ENCODE peak calls at places on chromosomes 12 and 14, in nine cellular contexts. P is OCI-LY7, N is PC-3, Q is GM23338, E is SK-N-SH, H is neural progenitor cell, J is MM.1S, L is GM23248, B is HCT116. S is an unnamed sample.

GRCh38 chr12:57193706-57194245 is 22.8 kb upstream of the NXPH4 start:
- DNase-seq in Q (no peak), E (no peak), B (no peak), N (no peak), L (no peak), J (no peak), P (no peak), H (no peak), S (no peak)

GRCh38 chr14:104439625-104440024 is 139.9 kb upstream of the C14orf180 start:
- DNase-seq in Q (no peak), H (no peak), B (no peak), P (no peak), N (no peak), E (no peak), L (no peak), J (no peak), S (no peak)

GRCh38 chr14:59482120-59482434 is 2.1 kb downstream of the L3HYPDH start:
- DNase-seq in N (no peak), B (no peak), P (no peak), H (no peak), Q (no peak), E (no peak), J (no peak), L (no peak), S (no peak)

GRCh38 chr12:64318605-64319004 is 72.0 kb downstream of the C12orf56 start:
- DNase-seq in L (peak), B (no peak), Q (peak), P (no peak), E (no peak), H (no peak), N (no peak), J (no peak), S (peak)

GRCh38 chr14:56339855-56340701 is 221.9 kb downstream of the PELI2 start:
- DNase-seq in J (peak), B (peak), L (peak), N (peak), H (peak), Q (peak), E (peak), P (peak), S (peak)

GRCh38 chr12:113063396-113064350 is 7.1 kb downstream of the DTX1 start:
- DNase-seq in B (no peak), L (no peak), N (no peak), E (peak), H (no peak), J (no peak), Q (no peak), P (peak), S (no peak)

GRCh38 chr14:50007123-50007903 is 109.1 kb downstream of the VCPKMT start:
- DNase-seq in H (no peak), L (no peak), J (no peak), N (peak), Q (peak), E (no peak), B (no peak), P (peak), S (peak)

GRCh38 chr12:47270782-47271664 is 191.3 kb upstream of the AMIGO2 start:
- DNase-seq in B (peak), J (peak), E (no peak), L (peak), N (peak), Q (no peak), H (no peak), P (no peak), S (no peak)

GRCh38 chr12:11701398-11701797 is 51.9 kb downstream of the ETV6 start:
- DNase-seq in N (no peak), E (no peak), P (no peak), L (no peak), J (no peak), B (no peak), Q (no peak), H (no peak), S (no peak)

DNA sequence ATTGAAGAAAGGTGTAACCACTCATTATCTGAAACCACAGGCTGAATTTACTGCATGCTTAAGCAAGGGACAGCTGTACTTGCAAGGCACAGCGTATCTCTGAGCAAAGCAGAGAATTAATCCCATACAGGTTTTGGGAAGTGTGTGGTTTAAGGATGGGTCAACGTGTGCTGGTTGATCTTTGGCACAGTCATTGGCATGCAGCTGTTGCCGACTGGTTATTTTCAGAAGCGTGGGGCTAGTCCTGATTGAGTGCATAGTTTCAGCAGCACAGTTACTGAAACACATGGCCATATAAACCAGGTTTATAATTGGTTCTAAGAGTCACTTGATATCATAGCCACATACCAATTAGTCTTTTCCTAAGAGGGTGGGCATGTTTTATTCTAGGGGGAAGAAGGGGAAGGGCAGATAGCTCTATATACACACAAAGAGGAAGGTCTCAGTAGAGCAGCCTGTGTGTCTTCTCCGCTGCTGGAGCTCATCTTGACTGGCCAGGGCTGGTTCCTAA is 10.9 kb upstream of the RPS6KL1 start:
- DNase-seq in L (no peak), B (no peak), E (no peak), P (no peak), H (no peak), J (no peak), Q (no peak), N (no peak), S (no peak)
- H2AFZ ChIP-seq in L (no peak), B (no peak), E (no peak), P (no peak), H (no peak), J (no peak), Q (peak), N (peak), S (no peak)

GRCh38 chr14:67515386-67516079 is 17.6 kb upstream of the PLEKHH1 start:
- DNase-seq in B (no peak), Q (peak), N (peak), J (peak), E (no peak), P (peak), H (no peak), L (peak), S (no peak)
- TF ChIP-seq EZH2phosphoT487 in B (no peak), Q (no peak), N (no peak), J (no peak), E (no peak), P (no peak), H (no peak), L (no peak), S (no peak)

GRCh38 chr12:26195641-26196423 is 459 bp downstream of the SSPN start:
- DNase-seq in B (no peak), L (peak), H (peak), P (no peak), J (peak), Q (peak), E (peak), N (peak), S (peak)
- H2AFZ ChIP-seq in B (no peak), L (peak), H (peak), P (no peak), J (peak), Q (peak), E (peak), N (peak), S (peak)

GRCh38 chr12:119914666-119915065 is 37.5 kb upstream of the CIT start:
- DNase-seq in E (no peak), H (no peak), B (no peak), J (no peak), Q (peak), L (no peak), P (no peak), N (peak), S (no peak)

GRCh38 chr12:119916111-119916510 is 39.0 kb upstream of the CIT start:
- DNase-seq in B (no peak), E (no peak), H (no peak), P (no peak), J (no peak), N (peak), Q (no peak), L (no peak), S (no peak)

GRCh38 chr12:119910586-119910985 is 33.5 kb upstream of the CIT start:
- DNase-seq in Q (no peak), L (no peak), N (no peak), H (no peak), J (no peak), B (no peak), E (no peak), P (no peak), S (no peak)

GRCh38 chr12:119913931-119914330 is 36.8 kb upstream of the CIT start:
- DNase-seq in N (no peak), L (no peak), Q (no peak), B (no peak), P (no peak), J (no peak), H (no peak), E (no peak), S (no peak)

DNA sequence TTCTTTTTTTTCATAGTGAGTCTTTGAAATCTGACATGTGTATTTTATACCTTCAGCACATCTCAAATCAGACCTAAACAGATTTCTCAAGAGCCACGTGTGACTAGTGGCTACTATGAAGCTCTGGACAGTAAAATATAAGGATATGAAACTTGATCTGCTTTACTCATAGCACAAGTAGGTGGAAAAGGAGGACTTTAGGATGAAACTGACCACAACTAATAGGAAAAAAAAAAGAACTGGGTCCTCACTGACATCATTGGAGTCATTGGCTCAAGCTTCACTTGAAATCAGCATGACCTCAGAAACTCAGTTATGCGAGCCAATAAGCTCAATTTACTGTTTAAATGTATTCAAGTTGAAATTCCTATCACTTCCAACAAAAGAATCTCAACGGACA is 34.0 kb upstream of the CIT start:
- DNase-seq in P (no peak), B (no peak), N (peak), Q (no peak), L (peak), E (no peak), J (no peak), H (no peak), S (no peak)
- TF ChIP-seq EZH2phosphoT487 in P (no peak), B (no peak), N (no peak), Q (no peak), L (no peak), E (no peak), J (no peak), H (no peak), S (no peak)

GRCh38 chr12:131218291-131219172 is 264.8 kb downstream of the ADGRD1 start:
- DNase-seq in B (no peak), P (no peak), L (no peak), Q (peak), H (peak), J (no peak), N (peak), E (no peak), S (no peak)
- H2AFZ ChIP-seq in B (no peak), P (no peak), L (no peak), Q (peak), H (peak), J (no peak), N (peak), E (no peak), S (peak)

GRCh38 chr12:124384299-124384894 is 89.5 kb downstream of the RFLNA start:
- DNase-seq in L (no peak), H (no peak), E (no peak), P (no peak), J (no peak), B (no peak), N (no peak), Q (no peak), S (no peak)

GRCh38 chr12:124386059-124386458 is 91.2 kb downstream of the RFLNA start:
- DNase-seq in Q (no peak), P (no peak), N (peak), H (no peak), J (no peak), E (no peak), L (peak), B (no peak), S (no peak)

GRCh38 chr12:124386661-124387509 is 92.0 kb downstream of the RFLNA start:
- DNase-seq in P (no peak), B (no peak), N (peak), J (no peak), E (no peak), Q (no peak), L (peak), H (no peak), S (no peak)

GRCh38 chr12:124387510-124387855 is 92.6 kb downstream of the RFLNA start:
- DNase-seq in P (no peak), B (no peak), J (no peak), N (no peak), E (no peak), Q (no peak), H (no peak), L (peak), S (no peak)

GRCh38 chr12:124385219-124385969 is 90.5 kb downstream of the RFLNA start:
- DNase-seq in E (no peak), P (no peak), J (no peak), Q (no peak), B (no peak), L (peak), N (peak), H (no peak), S (peak)
- TF ChIP-seq EZH2phosphoT487 in E (no peak), P (no peak), J (no peak), Q (no peak), B (no peak), L (no peak), N (no peak), H (no peak), S (no peak)